ENCODE peak calls at places on chromosome 2, in four cellular contexts. M is HCT116, H is heart left ventricle, E is gastrocnemius medialis. V is an unnamed sample. For H3K4me1, the result is how much of the 10 kb centered on the place peaks cover.

GRCh38 chr2:61660511-61661388 is 122.6 kb upstream of the XPO1 start:
- ATAC-seq in M (no peak), H (peak), E (peak), V (no peak)

GRCh38 chr2:169711751-169712509 is 17.7 kb downstream of the PHOSPHO2 start:
- ATAC-seq in M (no peak), H (no peak), E (no peak), V (no peak)

GRCh38 chr2:129242201-129242710 is 737.2 kb upstream of the RAB6C start:
- ATAC-seq in M (no peak), H (no peak), E (no peak), V (no peak)

GRCh38 chr2:131410173-131410572 is 46.2 kb upstream of the RAB6D start:
- ATAC-seq in M (no peak), H (no peak), E (no peak), V (no peak)

GRCh38 chr2:54716375-54716774 is 7.1 kb upstream of the EML6 start:
- ATAC-seq in M (no peak), H (peak), E (peak), V (no peak)

GRCh38 chr2:156459720-156460119 is 23.5 kb downstream of the GPD2 start:
- ATAC-seq in M (no peak), H (peak), E (no peak), V (no peak)

GRCh38 chr2:157262248-157262647 is 4.7 kb downstream of the GALNT5 start:
- ATAC-seq in M (no peak), H (no peak), E (no peak), V (no peak)

GRCh38 chr2:36376319-36376765 is 20.8 kb downstream of the CRIM1 start:
- ATAC-seq in M (no peak), H (peak), E (no peak), V (no peak)

GRCh38 chr2:237192881-237193280 is 107.2 kb downstream of the COPS8 start:
- ATAC-seq in M (no peak), H (no peak), E (no peak), V (no peak)

GRCh38 chr2:15383695-15384350 is 177.3 kb downstream of the NBAS start:
- ATAC-seq in M (peak), H (peak), E (no peak), V (no peak)

GRCh38 chr2:238462782-238463396 is 36.2 kb downstream of the ASB1 start:
- ATAC-seq in M (peak), H (no peak), E (no peak), V (no peak)

GRCh38 chr2:109382236-109382930 is 231.4 kb downstream of the SEPTIN10 start:
- ATAC-seq in M (no peak), H (no peak), E (no peak), V (no peak)

GRCh38 chr2:55031505-55031904 is 18.7 kb downstream of the RTN4 start:
- ATAC-seq in M (no peak), H (no peak), E (no peak), V (no peak)

GRCh38 chr2:3379647-3380534 is at the start of gene TRAPPC12:
- ATAC-seq in M (peak), H (peak), E (peak), V (peak)

GRCh38 chr2:144914113-144914512 is 394.2 kb upstream of the ZEB2 start:
- ATAC-seq in M (no peak), H (no peak), E (no peak), V (no peak)

GRCh38 chr2:63101954-63102353 is 51.3 kb downstream of the OTX1 start:
- ATAC-seq in M (no peak), H (no peak), E (no peak), V (no peak)

GRCh38 chr2:127796389-127796788 is 14.6 kb downstream of the WDR33 start:
- ATAC-seq in M (no peak), H (no peak), E (no peak), V (no peak)

GRCh38 chr2:239791727-239792648 is 233.2 kb downstream of the NDUFA10 start:
- ATAC-seq in M (no peak), H (no peak), E (no peak), V (no peak)

GRCh38 chr2:130842770-130843169 is 6.1 kb downstream of the ARHGEF4 start:
- ATAC-seq in M (no peak), H (no peak), E (no peak), V (no peak)

GRCh38 chr2:74032909-74033261 is 48.2 kb downstream of the TET3 start:
- ATAC-seq in M (no peak), H (no peak), E (no peak), V (no peak)

GRCh38 chr2:119333360-119333759 is 33.3 kb downstream of the C2orf76 start:
- ATAC-seq in M (no peak), H (no peak), E (no peak), V (no peak)

GRCh38 chr2:170282851-170283250 is 104.9 kb downstream of the MYO3B start:
- ATAC-seq in M (no peak), H (no peak), E (no peak), V (no peak)

GRCh38 chr2:70104231-70105111 is 17.2 kb downstream of the PCBP1 start:
- ATAC-seq in M (no peak), H (peak), E (no peak), V (no peak)

GRCh38 chr2:222671259-222672067 is at the start of gene MOGAT1:
- ATAC-seq in M (no peak), H (peak), E (peak), V (peak)

GRCh38 chr2:158056875-158057274 is 44.8 kb upstream of the UPP2 start:
- ATAC-seq in M (no peak), H (no peak), E (no peak), V (no peak)

GRCh38 chr2:119758881-119759450 is 756 bp upstream of the PTPN4 start:
- ATAC-seq in M (no peak), H (no peak), E (no peak), V (no peak)

GRCh38 chr2:20421336-20421987 is 25.4 kb upstream of the RHOB start:
- ATAC-seq in M (no peak), H (peak), E (no peak), V (peak)

GRCh38 chr2:133667085-133667484 is 98.8 kb upstream of the NCKAP5 start:
- ATAC-seq in M (no peak), H (no peak), E (no peak), V (no peak)

GRCh38 chr2:207163815-207164747 is 1.7 kb downstream of the KLF7 start:
- ATAC-seq in M (no peak), H (peak), E (peak), V (peak)

GRCh38 chr2:78568921-78569320 is 456.6 kb upstream of the REG3G start:
- ATAC-seq in M (no peak), H (no peak), E (no peak), V (no peak)

GRCh38 chr2:85774126-85774978 is 20.6 kb downstream of the ATOH8 start:
- ATAC-seq in M (no peak), H (peak), E (peak), V (no peak)

GRCh38 chr2:46841621-46842020 is 74.0 kb downstream of the MCFD2 start:
- ATAC-seq in M (no peak), H (no peak), E (no peak), V (no peak)

GRCh38 chr2:7375901-7376300 is 458.7 kb downstream of the RNF144A start:
- ATAC-seq in M (no peak), H (no peak), E (no peak), V (no peak)

GRCh38 chr2:224849264-224849663 is 133.1 kb upstream of the CCDC195 start:
- ATAC-seq in M (peak), H (no peak), E (no peak), V (no peak)

GRCh38 chr2:235191933-235192332 is 240.1 kb downstream of the SH3BP4 start:
- ATAC-seq in M (no peak), H (peak), E (no peak), V (no peak)

GRCh38 chr2:54106631-54107454 is 8.6 kb upstream of the ACYP2 start:
- ATAC-seq in M (peak), H (peak), E (peak), V (no peak)

GRCh38 chr2:39139511-39140237 is 18.8 kb upstream of the SOS1 start:
- ATAC-seq in M (no peak), H (no peak), E (no peak), V (no peak)

GRCh38 chr2:39142904-39143617 is 22.2 kb upstream of the SOS1 start:
- ATAC-seq in M (no peak), H (no peak), E (no peak), V (no peak)

GRCh38 chr2:39140322-39140847 is 19.5 kb upstream of the SOS1 start:
- ATAC-seq in M (no peak), H (peak), E (peak), V (no peak)

GRCh38 chr2:39142012-39142346 is 21.1 kb upstream of the SOS1 start:
- ATAC-seq in M (no peak), H (no peak), E (no peak), V (no peak)

GRCh38 chr2:39141346-39142011 is 20.6 kb upstream of the SOS1 start:
- ATAC-seq in M (no peak), H (peak), E (peak), V (no peak)
- TF ChIP-seq POLR2A in M (no peak), H (no peak), E (no peak), V (no peak)

GRCh38 chr2:43265006-43265770 is 38.8 kb upstream of the ZFP36L2 start:
- ATAC-seq in M (no peak), H (no peak), E (no peak), V (no peak)
- H3K27ac ChIP-seq in M (no peak), H (peak), E (peak), V (peak)

DNA sequence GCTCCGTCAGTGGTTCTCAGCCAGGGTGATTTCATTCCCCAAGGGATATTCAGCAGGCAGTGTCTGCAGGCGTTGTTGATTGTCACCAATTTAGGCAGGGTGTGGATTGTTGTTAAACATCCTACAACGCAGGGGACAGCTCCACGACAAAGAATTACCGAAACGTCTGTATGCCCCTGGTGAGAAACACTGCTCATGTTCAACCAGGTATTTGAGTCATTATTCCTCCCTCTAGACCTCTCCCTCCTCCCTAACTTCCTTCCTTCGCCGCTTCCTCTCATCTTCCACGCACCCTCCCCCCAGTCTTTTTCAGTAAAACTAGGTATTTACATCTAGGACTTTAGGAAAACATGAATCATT is 50.8 kb downstream of the NCK2 start:
- ATAC-seq in M (no peak), H (peak), E (no peak), V (no peak)
- H3K4me1 ChIP-seq in M (under half), H (half or more), E (half or more), V (under half)

GRCh38 chr2:16828044-16828827 is 162.6 kb upstream of the CYRIA start:
- ATAC-seq in M (no peak), H (no peak), E (no peak), V (no peak)

GRCh38 chr2:16828828-16829160 is 163.2 kb upstream of the CYRIA start:
- ATAC-seq in M (no peak), H (no peak), E (no peak), V (no peak)

GRCh38 chr2:16832910-16833309 is 167.3 kb upstream of the CYRIA start:
- ATAC-seq in M (no peak), H (no peak), E (no peak), V (no peak)
- TF ChIP-seq POLR2A in M (no peak), H (no peak), E (no peak), V (no peak)

GRCh38 chr2:154306261-154306970 is 392.1 kb upstream of the KCNJ3 start:
- ATAC-seq in M (no peak), H (no peak), E (no peak), V (no peak)
- H3K27ac ChIP-seq in M (no peak), H (no peak), E (no peak), V (no peak)

GRCh38 chr2:37587817-37588216 is 83.6 kb downstream of the CDC42EP3 start:
- ATAC-seq in M (peak), H (no peak), E (no peak), V (no peak)

GRCh38 chr2:37590119-37590571 is 81.3 kb downstream of the CDC42EP3 start:
- ATAC-seq in M (peak), H (no peak), E (peak), V (peak)

GRCh38 chr2:37586663-37587409 is 84.6 kb downstream of the CDC42EP3 start:
- ATAC-seq in M (no peak), H (no peak), E (no peak), V (no peak)

GRCh38 chr2:37589298-37589697 is 82.1 kb downstream of the CDC42EP3 start:
- ATAC-seq in M (no peak), H (no peak), E (no peak), V (no peak)

DNA sequence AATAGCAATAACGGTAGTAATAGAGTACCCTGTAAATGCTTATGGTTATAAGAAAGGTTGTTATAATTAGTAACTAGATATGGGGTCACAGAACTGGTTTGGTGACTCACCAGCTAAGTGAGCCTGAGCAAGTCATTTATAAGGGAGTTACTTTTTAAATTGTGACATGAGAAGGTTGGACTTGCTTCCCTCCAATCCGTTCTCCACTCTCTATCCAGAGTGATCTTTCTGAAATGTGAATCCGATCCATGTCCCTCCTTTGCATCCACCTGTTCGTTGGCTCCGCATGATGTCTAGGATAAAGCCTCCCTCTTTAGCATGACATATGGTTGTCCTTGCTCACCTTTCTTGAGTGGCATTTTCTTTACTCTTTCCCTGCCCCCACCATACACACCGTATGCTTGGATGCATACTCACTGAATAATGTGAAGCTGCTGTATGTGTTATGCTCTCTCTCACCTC is 83.1 kb downstream of the CDC42EP3 start:
- ATAC-seq in M (peak), H (peak), E (peak), V (no peak)
- H3K4me1 ChIP-seq in M (half or more), H (under half), E (half or more), V (under half)

GRCh38 chr2:180352620-180353019 is 345.5 kb upstream of the CWC22 start:
- ATAC-seq in M (no peak), H (no peak), E (no peak), V (no peak)

GRCh38 chr2:180349809-180350208 is 342.7 kb upstream of the CWC22 start:
- ATAC-seq in M (no peak), H (no peak), E (no peak), V (no peak)
- TF ChIP-seq POLR2A in M (no peak), H (no peak), E (no peak), V (no peak)

GRCh38 chr2:232980683-232981082 is 32.4 kb downstream of the NGEF start:
- ATAC-seq in M (peak), H (no peak), E (no peak), V (no peak)
- H3K27ac ChIP-seq in M (no peak), H (no peak), E (no peak), V (no peak)

V was measured in gastroesophageal sphincter.